ENCODE peak calls at places on chromosomes 5 and 9, in five cellular contexts. L is kidney, I is Calu3, J is AG04450, Q is mammary epithelial cell. Y is an unnamed sample.

GRCh38 chr5:111968459-111968858 is 211.5 kb upstream of the NREP start:
- DNase-seq in I (no peak), J (no peak), L (no peak), Q (no peak), Y (no peak)

GRCh38 chr5:120655828-120656435 is 191.8 kb downstream of the PRR16 start:
- DNase-seq in J (no peak), L (no peak), I (peak), Q (peak), Y (no peak)

GRCh38 chr5:165328856-165329255 is 1823.4 kb downstream of the MAT2B start:
- DNase-seq in I (no peak), Q (peak), J (peak), L (no peak), Y (no peak)

GRCh38 chr5:174535691-174536090 is 188.7 kb upstream of the MSX2 start:
- DNase-seq in J (no peak), Q (peak), I (peak), L (no peak), Y (no peak)

GRCh38 chr5:134564396-134564795 is 38.9 kb downstream of the JADE2 start:
- DNase-seq in J (no peak), L (no peak), Q (no peak), I (no peak), Y (no peak)

GRCh38 chr5:174571662-174572397 is 152.6 kb upstream of the MSX2 start:
- DNase-seq in L (no peak), I (peak), Q (peak), J (peak), Y (peak)

GRCh38 chr9:129193655-129194054 is 15.6 kb upstream of the IER5L start:
- DNase-seq in L (no peak), J (no peak), I (no peak), Q (no peak), Y (no peak)

GRCh38 chr9:137083418-137084004 is 3.3 kb upstream of the MAN1B1 start:
- DNase-seq in L (peak), J (peak), Q (peak), I (peak), Y (peak)

GRCh38 chr9:23492126-23493002 is 333.7 kb downstream of the ELAVL2 start:
- DNase-seq in I (peak), L (no peak), Q (peak), J (no peak), Y (no peak)

GRCh38 chr9:113401027-113401792 is at the start of gene ALAD:
- DNase-seq in I (peak), J (peak), L (peak), Q (peak), Y (peak)

GRCh38 chr9:31304576-31304975 is 1079.9 kb upstream of the ACO1 start:
- DNase-seq in I (no peak), J (no peak), Q (peak), L (no peak), Y (no peak)

GRCh38 chr5:76143884-76144283 is 60.7 kb downstream of the SV2C start:
- DNase-seq in Q (no peak), L (no peak), J (no peak), I (no peak), Y (no peak)

GRCh38 chr9:116905131-116905724 is 218.1 kb downstream of the TRIM32 start:
- DNase-seq in I (no peak), J (no peak), Q (no peak), L (no peak), Y (no peak)

GRCh38 chr5:93189707-93190120 is 391.3 kb downstream of the NR2F1-AS1 start:
- DNase-seq in J (peak), I (no peak), Q (peak), L (no peak), Y (no peak)

GRCh38 chr5:33371660-33372059 is 69.1 kb upstream of the TARS1 start:
- DNase-seq in J (peak), I (no peak), L (no peak), Q (no peak), Y (no peak)

GRCh38 chr5:74954919-74955318 is 88.7 kb upstream of the FAM169A start:
- DNase-seq in J (peak), Q (peak), I (no peak), L (no peak), Y (no peak)

GRCh38 chr9:23542927-23543326 is 283.1 kb downstream of the ELAVL2 start:
- DNase-seq in I (no peak), Q (no peak), L (no peak), J (no peak), Y (no peak)

GRCh38 chr9:114341991-114342390 is 12.3 kb downstream of the ORM2 start:
- DNase-seq in J (no peak), Q (no peak), I (no peak), L (peak), Y (no peak)

GRCh38 chr5:179231309-179231708 is 114.0 kb downstream of the ADAMTS2 start:
- DNase-seq in L (no peak), Q (no peak), J (no peak), I (no peak), Y (no peak)

GRCh38 chr5:52041843-52042242 is 658.6 kb downstream of the ISL1 start:
- DNase-seq in Q (no peak), L (no peak), I (no peak), J (no peak), Y (no peak)

GRCh38 chr5:72940082-72940481 is 15.8 kb upstream of the FCHO2 start:
- DNase-seq in Q (no peak), L (no peak), J (no peak), I (no peak), Y (no peak)
- TF ChIP-seq CTCF in Q (no peak), L (no peak), J (no peak), I (no peak), Y (no peak)

GRCh38 chr5:68817696-68818695 is 275.8 kb upstream of the SLC30A5 start:
- DNase-seq in Q (no peak), J (no peak), I (no peak), L (no peak), Y (no peak)
- TF ChIP-seq CTCF in Q (no peak), J (no peak), I (no peak), L (no peak), Y (no peak)

GRCh38 chr9:20625003-20625349 is 2.7 kb upstream of the MLLT3 start:
- DNase-seq in L (no peak), Q (no peak), I (no peak), J (no peak), Y (no peak)
- TF ChIP-seq CTCF in L (no peak), Q (no peak), I (no peak), J (no peak), Y (no peak)

GRCh38 chr9:4223434-4223833 is 76.4 kb downstream of the GLIS3 start:
- DNase-seq in Q (no peak), I (no peak), L (no peak), J (no peak), Y (no peak)
- TF ChIP-seq CTCF in Q (no peak), I (no peak), L (no peak), J (no peak), Y (no peak)

GRCh38 chr9:134641173-134641985 is at the start of gene COL5A1:
- DNase-seq in Q (peak), L (peak), I (no peak), J (peak), Y (peak)
- TF ChIP-seq CTCF in Q (no peak), L (no peak), I (no peak), J (no peak), Y (peak)

GRCh38 chr9:121499177-121499426 is 542 bp downstream of the GGTA1 start:
- DNase-seq in L (no peak), J (no peak), I (peak), Q (no peak), Y (no peak)

GRCh38 chr9:121498487-121499176 is 1.0 kb downstream of the GGTA1 start:
- DNase-seq in L (no peak), I (peak), J (no peak), Q (peak), Y (peak)

GRCh38 chr9:121498150-121498486 is 1.5 kb downstream of the GGTA1 start:
- DNase-seq in L (no peak), I (peak), Q (peak), J (peak), Y (peak)

GRCh38 chr9:121500165-121500478 is 478 bp upstream of the GGTA1 start:
- DNase-seq in L (no peak), Q (no peak), J (no peak), I (no peak), Y (no peak)

GRCh38 chr9:121499427-121500164 is at the start of gene GGTA1:
- DNase-seq in L (peak), J (no peak), I (peak), Q (peak), Y (peak)
- TF ChIP-seq CTCF in L (no peak), J (no peak), I (no peak), Q (no peak), Y (no peak)

GRCh38 chr5:142000709-142001484 is 11.9 kb downstream of the GNPDA1 start:
- DNase-seq in L (no peak), J (no peak), Q (no peak), I (peak), Y (no peak)
- TF ChIP-seq CTCF in L (peak), J (peak), Q (peak), I (no peak), Y (no peak)

GRCh38 chr5:140664018-140664352 is 719 bp upstream of the WDR55 start:
- DNase-seq in L (peak), J (no peak), Q (no peak), I (no peak), Y (no peak)
- TF ChIP-seq CTCF in L (no peak), J (no peak), Q (no peak), I (no peak), Y (no peak)